ENCODE peak calls at places on chromosome 6, in eight cellular contexts. I is A549, S is ovary, E is sigmoid colon, G is transverse colon, Y is spleen, W is cardiac muscle cell, U is left lung. F is an unnamed sample. For H3K9me3 and H3K4me1, the result is how much of the 10 kb centered on the place peaks cover.

GRCh38 chr6:27830212-27830664 is 82.0 kb downstream of the OR2B2 start:
- DNase-seq in I (no peak), S (no peak), E (no peak), G (no peak), Y (no peak), W (no peak), U (no peak), F (no peak)

GRCh38 chr6:121791396-121792315 is 356.2 kb downstream of the GJA1 start:
- DNase-seq in I (peak), S (no peak), E (no peak), G (no peak), Y (no peak), W (no peak), U (no peak), F (no peak)

GRCh38 chr6:116924245-116924644 is 47.2 kb downstream of the RFX6 start:
- DNase-seq in I (no peak), S (no peak), E (no peak), G (no peak), Y (no peak), W (no peak), U (no peak), F (no peak)

GRCh38 chr6:73854998-73855718 is 159.2 kb downstream of the CD109 start:
- DNase-seq in I (peak), S (no peak), E (no peak), G (no peak), Y (no peak), W (peak), U (no peak), F (peak)

GRCh38 chr6:16939839-16940238 is 162.0 kb upstream of the STMND1 start:
- DNase-seq in I (no peak), S (no peak), E (no peak), G (no peak), Y (no peak), W (no peak), U (no peak), F (no peak)

GRCh38 chr6:44054635-44055559 is 72.4 kb downstream of the MRPL14 start:
- DNase-seq in I (no peak), S (no peak), E (no peak), G (no peak), Y (peak), W (no peak), U (no peak), F (no peak)

GRCh38 chr6:113073611-113074191 is 726.6 kb downstream of the RFPL4B start:
- DNase-seq in I (no peak), S (no peak), E (no peak), G (no peak), Y (no peak), W (no peak), U (no peak), F (no peak)

GRCh38 chr6:134826889-134827737 is 122.8 kb downstream of the ALDH8A1 start:
- DNase-seq in I (no peak), S (peak), E (peak), G (peak), Y (no peak), W (no peak), U (no peak), F (peak)

GRCh38 chr6:151437401-151437800 is 14.5 kb downstream of the RMND1 start:
- DNase-seq in I (no peak), S (no peak), E (no peak), G (no peak), Y (no peak), W (no peak), U (no peak), F (no peak)

GRCh38 chr6:33197431-33198048 is 2.9 kb downstream of the RXRB start:
- DNase-seq in I (peak), S (no peak), E (no peak), G (peak), Y (peak), W (peak), U (peak), F (peak)

GRCh38 chr6:53564401-53565065 is 19.6 kb upstream of the GCLC start:
- DNase-seq in I (no peak), S (no peak), E (no peak), G (no peak), Y (no peak), W (no peak), U (no peak), F (no peak)

GRCh38 chr6:9155836-9156235 is 720.5 kb upstream of the SLC35B3 start:
- DNase-seq in I (no peak), S (no peak), E (no peak), G (no peak), Y (no peak), W (no peak), U (no peak), F (no peak)

GRCh38 chr6:9161731-9162130 is 726.4 kb upstream of the SLC35B3 start:
- DNase-seq in I (no peak), S (no peak), E (no peak), G (no peak), Y (no peak), W (no peak), U (no peak), F (no peak)

GRCh38 chr6:9159051-9159450 is 723.7 kb upstream of the SLC35B3 start:
- DNase-seq in I (no peak), S (no peak), E (no peak), G (no peak), Y (no peak), W (no peak), U (no peak), F (no peak)
- H3K9me3 ChIP-seq in I (under half), S (under half), E (under half), G (under half), Y (under half), W (under half), U (under half), F (under half)

DNA sequence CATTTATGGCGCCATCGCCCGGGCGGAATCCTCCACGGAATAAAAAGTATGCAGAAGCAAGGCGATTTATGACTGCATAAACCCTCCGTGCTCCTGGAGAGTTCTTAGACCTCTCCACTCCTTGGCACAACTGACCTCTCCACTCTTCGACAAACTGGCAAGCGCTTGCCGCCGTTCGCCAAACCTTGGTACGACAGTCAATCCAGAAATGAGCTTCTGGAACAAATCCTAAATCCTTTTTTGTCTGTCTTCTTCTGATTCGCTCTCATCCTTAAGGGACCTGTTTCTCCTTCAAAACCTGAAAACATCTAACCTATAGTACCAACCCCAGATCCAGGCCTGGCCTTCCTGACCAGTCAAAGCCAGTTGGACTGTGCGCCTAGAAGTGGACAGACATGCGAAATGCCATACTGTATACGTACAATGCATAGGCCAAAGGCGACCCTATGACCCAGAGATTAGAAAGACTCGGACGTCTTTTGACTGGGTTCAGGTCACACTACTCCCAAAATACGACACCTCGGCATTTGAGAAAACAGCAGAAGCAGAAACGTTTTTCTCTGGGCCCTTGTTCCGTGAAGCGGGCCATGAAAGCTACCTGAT is 59.4 kb downstream of the TRIM27 start:
- DNase-seq in I (no peak), S (no peak), E (no peak), G (no peak), Y (no peak), W (no peak), U (no peak), F (no peak)
- TF ChIP-seq CTCF in I (peak), S (no peak), E (no peak), G (no peak), Y (no peak), W (no peak), U (no peak), F (no peak)

GRCh38 chr6:14720411-14721102 is 525.3 kb upstream of the JARID2 start:
- DNase-seq in I (no peak), S (no peak), E (no peak), G (no peak), Y (no peak), W (peak), U (no peak), F (no peak)

GRCh38 chr6:14719273-14719672 is 526.6 kb upstream of the JARID2 start:
- DNase-seq in I (no peak), S (no peak), E (no peak), G (no peak), Y (no peak), W (no peak), U (no peak), F (no peak)

GRCh38 chr6:14716499-14717146 is 529.2 kb upstream of the JARID2 start:
- DNase-seq in I (no peak), S (no peak), E (no peak), G (no peak), Y (no peak), W (no peak), U (no peak), F (no peak)

GRCh38 chr6:14713966-14714631 is 531.8 kb upstream of the JARID2 start:
- DNase-seq in I (no peak), S (no peak), E (no peak), G (no peak), Y (no peak), W (no peak), U (no peak), F (no peak)

DNA sequence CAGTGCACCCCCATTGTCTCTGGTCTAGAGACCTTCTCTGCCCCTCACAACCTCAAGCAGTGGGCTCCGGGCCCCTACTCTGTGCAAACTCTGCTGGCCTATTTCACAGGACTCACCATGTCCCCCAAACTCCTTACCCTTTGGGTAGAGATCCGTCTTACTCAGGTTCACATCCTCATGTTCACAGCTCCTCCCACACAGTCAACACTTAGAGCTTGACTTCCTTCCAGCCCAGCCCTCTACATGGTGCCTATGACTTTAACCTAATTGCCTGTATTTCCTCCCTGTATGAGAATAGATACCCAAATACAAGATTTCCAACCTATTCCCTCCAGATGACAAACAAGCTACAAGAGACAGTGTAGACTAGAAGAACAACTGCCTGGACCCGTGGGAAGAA is 528.6 kb upstream of the JARID2 start:
- DNase-seq in I (no peak), S (no peak), E (no peak), G (no peak), Y (no peak), W (no peak), U (no peak), F (no peak)
- H3K4me1 ChIP-seq in I (under half), S (under half), E (under half), G (under half), Y (half or more), W (under half), U (under half), F (under half)

DNA sequence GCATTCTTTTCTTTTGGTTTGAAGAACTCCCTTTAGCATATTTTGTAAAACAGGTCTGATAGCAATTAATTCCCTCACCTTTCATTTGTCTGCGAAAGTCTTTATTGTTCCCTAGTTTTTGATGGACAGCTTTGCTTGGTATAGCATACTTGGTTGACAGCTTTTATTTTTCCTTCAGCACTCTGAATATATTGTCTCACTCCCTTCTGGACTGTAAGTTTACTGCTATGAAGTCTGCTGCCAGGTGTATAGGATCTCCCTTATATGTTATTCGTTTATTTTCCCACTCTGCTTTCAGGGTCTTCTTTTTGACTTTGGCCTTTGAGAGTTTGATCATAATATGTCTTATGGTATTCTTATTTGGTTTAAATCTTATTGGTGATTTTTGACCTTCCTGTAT is 47.7 kb upstream of the SNAP91 start:
- DNase-seq in I (no peak), S (no peak), E (no peak), G (no peak), Y (no peak), W (no peak), U (no peak), F (no peak)
- H3K9me3 ChIP-seq in I (under half), S (under half), E (under half), G (under half), Y (half or more), W (under half), U (half or more), F (under half)

F was measured in adrenal gland.